ENCODE peak calls at places on chromosomes 11 and 22, in ten cellular contexts. M is SK-N-DZ, A is fibroblast of lung, Q is A172, U is RPMI7951, I is GM03348, L is skeletal muscle cell, S is T47D, F is AG20443, R is right atrium auricular region. B is an unnamed sample.

GRCh38 chr22:23237841-23238240 is 57.5 kb downstream of the BCR start:
- DNase-seq in M (no peak), A (no peak), Q (no peak), U (no peak), I (no peak), L (no peak), S (no peak), F (no peak), R (no peak), B (no peak)

GRCh38 chr11:112255075-112255739 is 5.5 kb downstream of the PLET1 start:
- DNase-seq in M (peak; percentile 3), A (peak; percentile 89), Q (peak; percentile 16), U (peak; percentile 84), I (peak; percentile 49), L (peak; percentile 89), S (no peak), F (peak; percentile 62), R (no peak), B (no peak)

GRCh38 chr11:128796275-128796674 is 70.8 kb downstream of the KCNJ1 start:
- DNase-seq in M (no peak), A (peak; percentile 29), Q (peak; percentile 30), U (peak; percentile 77), I (peak; percentile 61), L (no peak), S (no peak), F (peak; percentile 63), R (no peak), B (no peak)

GRCh38 chr11:119374632-119375394 is 6.7 kb downstream of the USP2 start:
- DNase-seq in M (peak; percentile 53), A (no peak), Q (no peak), U (peak; percentile 20), I (no peak), L (no peak), S (no peak), F (no peak), R (no peak), B (peak; percentile 7)

GRCh38 chr11:63558459-63559157 is 4.6 kb downstream of the PLAAT2 start:
- DNase-seq in M (no peak), A (no peak), Q (no peak), U (no peak), I (no peak), L (no peak), S (peak; percentile 99), F (no peak), R (peak; percentile 48), B (no peak)

GRCh38 chr11:69486056-69486772 is 4.8 kb downstream of the LINC01488 start:
- DNase-seq in M (no peak), A (no peak), Q (no peak), U (no peak), I (no peak), L (no peak), S (no peak), F (no peak), R (no peak), B (no peak)

GRCh38 chr11:126404367-126404766 is 48.9 kb downstream of the ST3GAL4 start:
- DNase-seq in M (no peak), A (no peak), Q (no peak), U (no peak), I (no peak), L (no peak), S (no peak), F (no peak), R (no peak), B (no peak)

GRCh38 chr11:86587559-86588193 is 84.7 kb downstream of the ME3 start:
- DNase-seq in M (no peak), A (no peak), Q (no peak), U (no peak), I (no peak), L (no peak), S (no peak), F (no peak), R (no peak), B (no peak)

GRCh38 chr22:27139935-27140493 is 482.6 kb downstream of the MIAT start:
- DNase-seq in M (no peak), A (peak; percentile 60), Q (peak; percentile 84), U (peak; percentile 92), I (peak; percentile 77), L (peak; percentile 53), S (no peak), F (peak; percentile 79), R (peak; percentile 78), B (peak; percentile 23)

GRCh38 chr22:38069372-38070249 is 12.4 kb downstream of the PICK1 start:
- DNase-seq in M (peak; percentile 33), A (peak; percentile 42), Q (no peak), U (peak; percentile 81), I (peak; percentile 86), L (peak; percentile 7), S (no peak), F (peak; percentile 60), R (no peak), B (peak; percentile 32)

GRCh38 chr11:102280237-102280833 is 36.9 kb upstream of the BIRC3 start:
- DNase-seq in M (no peak), A (no peak), Q (no peak), U (no peak), I (no peak), L (no peak), S (peak; percentile 25), F (no peak), R (no peak), B (no peak)

GRCh38 chr11:9462806-9463537 is 2.2 kb downstream of the ZNF143 start:
- DNase-seq in M (no peak), A (no peak), Q (peak; percentile 20), U (no peak), I (no peak), L (no peak), S (no peak), F (no peak), R (no peak), B (no peak)

GRCh38 chr11:126514061-126514713 is 158.7 kb downstream of the ST3GAL4 start:
- DNase-seq in M (no peak), A (no peak), Q (no peak), U (no peak), I (peak; percentile 39), L (peak; percentile 6), S (no peak), F (no peak), R (no peak), B (no peak)

GRCh38 chr11:10041337-10041736 is 252.7 kb downstream of the SBF2 start:
- DNase-seq in M (no peak), A (no peak), Q (no peak), U (no peak), I (no peak), L (no peak), S (no peak), F (no peak), R (no peak), B (no peak)

GRCh38 chr11:114197799-114198500 is 98.2 kb upstream of the NNMT start:
- DNase-seq in M (no peak), A (peak; percentile 100), Q (peak; percentile 60), U (peak; percentile 15), I (peak; percentile 13), L (peak; percentile 98), S (no peak), F (peak; percentile 34), R (peak; percentile 90), B (no peak)

GRCh38 chr11:104005234-104005855 is 31.1 kb upstream of the DDI1 start:
- DNase-seq in M (no peak), A (peak; percentile 62), Q (no peak), U (no peak), I (no peak), L (no peak), S (peak; percentile 18), F (no peak), R (no peak), B (no peak)

GRCh38 chr11:83115551-83115950 is 41.4 kb upstream of the PCF11 start:
- DNase-seq in M (peak; percentile 21), A (no peak), Q (no peak), U (no peak), I (no peak), L (no peak), S (no peak), F (no peak), R (no peak), B (no peak)

GRCh38 chr11:30914143-30914762 is 328.1 kb upstream of the MPPED2 start:
- DNase-seq in M (peak; percentile 68), A (peak; percentile 65), Q (peak; percentile 27), U (peak; percentile 1), I (peak; percentile 62), L (peak; percentile 39), S (peak; percentile 79), F (peak; percentile 84), R (peak; percentile 68), B (peak; percentile 31)

GRCh38 chr11:118098996-118099837 is 12.5 kb upstream of the SMIM35 start:
- DNase-seq in M (no peak), A (no peak), Q (no peak), U (no peak), I (no peak), L (no peak), S (no peak), F (no peak), R (no peak), B (no peak)

GRCh38 chr11:66591175-66591574 is 1.7 kb downstream of the CCDC87 start:
- DNase-seq in M (no peak), A (no peak), Q (no peak), U (no peak), I (no peak), L (no peak), S (no peak), F (no peak), R (no peak), B (no peak)

GRCh38 chr11:80846979-80847378 is 1406.1 kb upstream of the TENM4 start:
- DNase-seq in M (no peak), A (no peak), Q (no peak), U (no peak), I (no peak), L (no peak), S (no peak), F (no peak), R (no peak), B (no peak)

GRCh38 chr11:69892237-69892985 is 73.2 kb upstream of the FGF3 start:
- DNase-seq in M (no peak), A (no peak), Q (no peak), U (peak; percentile 34), I (no peak), L (no peak), S (no peak), F (peak; percentile 41), R (no peak), B (peak; percentile 83)

GRCh38 chr22:24440270-24440717 is 12.9 kb downstream of the ADORA2A start:
- DNase-seq in M (no peak), A (no peak), Q (no peak), U (no peak), I (no peak), L (no peak), S (no peak), F (no peak), R (no peak), B (peak; percentile 7)

GRCh38 chr11:72333657-72334056 is 89.7 kb upstream of the PHOX2A start:
- DNase-seq in M (peak; percentile 92), A (peak; percentile 10), Q (no peak), U (no peak), I (no peak), L (no peak), S (peak; percentile 19), F (no peak), R (no peak), B (no peak)

GRCh38 chr22:32644252-32645100 is 157.0 kb upstream of the TIMP3 start:
- DNase-seq in M (no peak), A (peak; percentile 50), Q (peak; percentile 74), U (peak; percentile 77), I (peak; percentile 58), L (no peak), S (peak; percentile 55), F (peak; percentile 51), R (peak; percentile 78), B (no peak)

GRCh38 chr22:38782402-38783094 is 11.4 kb downstream of the DNAL4 start:
- DNase-seq in M (peak; percentile 75), A (no peak), Q (peak; percentile 59), U (peak; percentile 66), I (peak; percentile 65), L (no peak), S (no peak), F (no peak), R (no peak), B (no peak)

GRCh38 chr11:33617672-33618362 is 82.8 kb downstream of the C11orf91 start:
- DNase-seq in M (no peak), A (no peak), Q (no peak), U (peak; percentile 53), I (no peak), L (no peak), S (no peak), F (no peak), R (no peak), B (no peak)

GRCh38 chr22:24402460-24403192 is 24.8 kb upstream of the ADORA2A start:
- DNase-seq in M (no peak), A (peak; percentile 86), Q (peak; percentile 91), U (peak; percentile 91), I (peak; percentile 87), L (peak; percentile 76), S (peak; percentile 82), F (peak; percentile 86), R (peak; percentile 91), B (no peak)

B was measured in 8988T.